ENCODE peak calls at places on chromosome 1, in four cellular contexts. K is Jurkat, Clone E6-1; H is IMR-90; Q is Peyer's patch. L is an unnamed sample.

GRCh38 chr1:55284856-55285255 is 69.7 kb upstream of the USP24 start:
- DNase-seq in Q (no peak), H (peak; percentile 60), K (peak; percentile 28), L (peak; percentile 26)

GRCh38 chr1:43048601-43049011 is 89.9 kb upstream of the SLC2A1 start:
- DNase-seq in Q (no peak), H (no peak), K (no peak), L (no peak)

GRCh38 chr1:186888367-186888766 is 59.6 kb downstream of the PLA2G4A start:
- DNase-seq in Q (no peak), H (no peak), K (no peak), L (no peak)

GRCh38 chr1:46183119-46183842 is 7.0 kb upstream of the P3R3URF start:
- DNase-seq in Q (no peak), K (no peak), H (peak; percentile 95), L (no peak)

GRCh38 chr1:67376381-67376780 is 53.8 kb downstream of the SERBP1 start:
- DNase-seq in Q (no peak), H (no peak), K (no peak), L (no peak)

GRCh38 chr1:43253173-43253572 is 16.6 kb upstream of the TMEM125 start:
- DNase-seq in K (no peak), H (no peak), Q (no peak), L (no peak)

GRCh38 chr1:17405898-17406759 is 33.3 kb downstream of the RCC2 start:
- DNase-seq in Q (peak; percentile 24), H (peak; percentile 44), K (peak; percentile 14), L (peak; percentile 53)

GRCh38 chr1:153533689-153534201 is 2.0 kb downstream of the S100A6 start:
- DNase-seq in K (no peak), H (peak; percentile 93), Q (no peak), L (no peak)

GRCh38 chr1:17502326-17502778 is 37.1 kb upstream of the ARHGEF10L start:
- DNase-seq in H (peak; percentile 85), Q (peak; percentile 65), K (peak; percentile 46), L (peak; percentile 75)

GRCh38 chr1:55155522-55155921 is 59.6 kb downstream of the USP24 start:
- DNase-seq in H (no peak), K (peak; percentile 23), Q (no peak), L (no peak)

GRCh38 chr1:243582321-243582720 is 267.7 kb downstream of the AKT3 start:
- DNase-seq in H (peak; percentile 76), K (no peak), Q (no peak), L (no peak)

GRCh38 chr1:155080250-155081228 is 1.9 kb downstream of the EFNA3 start:
- DNase-seq in K (peak; percentile 73), H (no peak), Q (peak; percentile 31), L (peak; percentile 53)

GRCh38 chr1:153536618-153537375 is 1.0 kb upstream of the S100A6 start:
- DNase-seq in Q (no peak), K (no peak), H (no peak), L (no peak)

GRCh38 chr1:165355977-165356811 is at the start of gene LMX1A:
- DNase-seq in H (no peak), Q (no peak), K (no peak), L (no peak)

GRCh38 chr1:247121382-247121781 is 17.2 kb upstream of the ZNF669 start:
- DNase-seq in H (no peak), K (no peak), Q (no peak), L (no peak)

GRCh38 chr1:54973205-54973921 is 7.1 kb upstream of the TMEM61 start:
- DNase-seq in K (no peak), H (peak; percentile 21), Q (no peak), L (no peak)

GRCh38 chr1:7257225-7257624 is 472.0 kb downstream of the CAMTA1 start:
- DNase-seq in Q (no peak), H (no peak), K (no peak), L (no peak)

GRCh38 chr1:32741417-32742131 is 39.0 kb upstream of the SYNC start:
- DNase-seq in K (no peak), Q (no peak), H (no peak), L (no peak)

GRCh38 chr1:172143384-172144025 is 277.0 kb upstream of the C1orf105 start:
- DNase-seq in H (peak; percentile 70), K (no peak), Q (no peak), L (no peak)

GRCh38 chr1:13548281-13548680 is 34.5 kb upstream of the LRRC38 start:
- DNase-seq in H (no peak), K (no peak), Q (no peak), L (no peak)

DNA sequence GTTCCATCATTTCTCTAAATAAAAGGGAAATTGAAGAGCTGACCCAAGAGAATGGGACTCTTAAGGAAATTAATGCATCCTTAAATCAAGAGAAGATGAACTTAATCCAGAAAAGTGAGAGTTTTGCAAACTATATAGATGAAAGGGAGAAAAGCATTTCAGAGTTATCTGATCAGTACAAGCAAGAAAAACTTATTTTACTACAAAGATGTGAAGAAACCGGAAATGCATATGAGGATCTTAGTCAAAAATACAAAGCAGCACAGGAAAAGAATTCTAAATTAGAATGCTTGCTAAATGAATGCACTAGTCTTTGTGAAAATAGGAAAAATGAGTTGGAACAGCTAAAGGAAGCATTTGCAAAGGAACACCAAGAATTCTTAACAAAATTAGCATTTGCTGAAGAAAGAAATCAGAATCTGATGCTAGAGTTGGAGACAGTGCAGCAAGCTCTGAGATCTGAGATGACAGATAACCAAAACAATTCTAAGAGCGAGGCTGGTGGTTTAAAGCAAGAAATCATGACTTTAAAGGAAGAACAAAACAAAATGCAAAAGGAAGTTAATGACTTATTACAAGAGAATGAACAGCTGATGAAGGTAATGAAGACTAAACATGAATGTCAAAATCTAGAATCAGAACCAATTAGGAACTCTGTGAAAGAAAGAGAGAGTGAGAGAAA is 38.4 kb downstream of the CENPF start:
- DNase-seq in Q (no peak), K (no peak), H (no peak), L (no peak)
- H3K4me3 ChIP-seq in Q (no peak overlapping the region), K (no peak overlapping the region), H (no peak overlapping the region), L (no peak overlapping the region)

GRCh38 chr1:2027961-2028583 is 8.9 kb downstream of the GABRD start:
- DNase-seq in Q (no peak), K (no peak), H (no peak), L (peak; percentile 47)
- H3K4me3 ChIP-seq in Q (no peak overlapping the region), K (no peak overlapping the region), H (no peak overlapping the region), L (no peak overlapping the region)

DNA sequence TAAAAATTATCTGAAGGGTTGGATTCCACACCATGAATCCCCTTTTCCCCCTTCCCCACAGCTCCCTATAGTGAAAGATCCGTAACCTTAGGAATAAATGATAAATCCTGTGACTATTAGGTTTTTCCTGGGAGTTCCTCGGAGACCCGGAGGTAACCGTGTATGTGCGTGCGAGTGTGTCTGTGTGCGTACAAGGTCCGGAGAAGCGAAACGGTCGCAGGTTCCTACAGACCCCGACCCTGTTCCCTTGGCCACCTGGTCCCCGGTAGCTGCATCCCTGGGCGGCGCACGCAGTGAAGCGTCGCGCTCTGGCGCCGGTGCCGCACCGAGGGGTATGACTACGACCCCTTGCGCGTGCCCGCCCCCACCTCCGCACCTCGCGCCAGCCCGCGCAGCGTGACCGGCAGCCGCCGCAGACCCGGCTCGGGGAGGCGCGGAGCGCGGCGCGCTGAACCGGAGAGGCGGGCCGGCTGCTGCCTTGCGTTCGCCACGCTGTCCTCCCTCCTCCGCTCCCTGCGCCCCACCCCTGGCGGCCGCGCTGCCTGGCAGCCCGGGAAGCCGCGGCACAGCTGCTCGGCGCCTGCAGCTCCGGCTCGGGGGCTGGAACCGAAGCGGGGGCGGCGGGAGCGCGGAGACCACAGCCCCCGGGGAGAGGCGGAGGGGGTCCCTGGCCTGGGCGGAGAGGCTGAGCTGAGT is at the start of gene AK5:
- DNase-seq in Q (no peak), H (peak; percentile 48), K (no peak), L (no peak)
- H3K4me3 ChIP-seq in Q (peak within 1 kb of the TSS; percentile 39), H (peak within 1 kb of the TSS; percentile 91), K (peak within 1 kb of the TSS; percentile 11), L (no peak within 1 kb of the TSS)

DNA sequence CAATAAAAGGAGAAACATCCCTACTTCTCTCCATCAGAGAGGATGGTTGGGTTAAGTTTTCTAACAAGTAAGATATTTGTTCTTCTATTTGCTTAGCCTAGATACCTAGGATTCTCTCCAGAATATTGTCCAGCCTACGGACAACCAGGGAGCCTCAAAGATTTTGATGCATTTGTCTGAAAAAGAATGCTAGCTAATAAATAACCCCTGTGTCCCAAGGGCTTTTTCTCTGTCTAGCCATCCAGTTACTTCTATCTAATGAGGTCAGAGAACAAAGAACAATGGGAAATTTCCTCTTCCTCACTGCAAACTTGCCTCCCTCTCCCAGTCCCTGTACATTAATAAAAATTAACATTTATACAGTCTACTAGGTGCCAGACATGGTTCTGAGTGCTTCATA is 810 bp downstream of the RGS5 start:
- DNase-seq in Q (no peak), K (no peak), H (no peak), L (no peak)
- H3K4me3 ChIP-seq in Q (no peak overlapping the region), K (no peak overlapping the region), H (no peak overlapping the region), L (no peak overlapping the region)

DNA sequence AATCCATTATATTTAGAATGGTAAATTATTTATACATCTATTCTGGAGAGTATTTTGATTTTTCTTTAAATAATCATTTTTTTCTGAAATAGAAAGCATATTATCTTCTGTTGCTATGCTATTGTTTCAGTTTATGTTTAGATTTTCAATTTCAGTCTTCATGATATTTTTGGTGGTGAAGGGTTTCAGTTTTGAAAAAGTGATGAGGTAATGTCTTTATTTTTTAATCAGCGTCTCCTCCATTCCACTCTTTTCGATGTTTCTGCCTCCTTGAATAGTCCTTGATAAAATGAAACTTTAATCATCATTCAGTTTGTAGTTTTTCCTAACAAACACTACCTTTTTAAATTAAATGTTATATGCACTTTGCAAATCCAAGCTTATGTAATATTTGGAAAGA is 428.6 kb downstream of the PTPRC start:
- DNase-seq in K (no peak), H (no peak), Q (no peak), L (no peak)
- H3K4me3 ChIP-seq in K (no peak overlapping the region), H (no peak overlapping the region), Q (no peak overlapping the region), L (no peak overlapping the region)

GRCh38 chr1:242398351-242398750 is 126.1 kb downstream of the PLD5 start:
- DNase-seq in Q (no peak), K (no peak), H (no peak), L (no peak)

GRCh38 chr1:242401937-242402336 is 122.6 kb downstream of the PLD5 start:
- DNase-seq in H (no peak), Q (no peak), K (no peak), L (no peak)

GRCh38 chr1:242405947-242406346 is 118.5 kb downstream of the PLD5 start:
- DNase-seq in K (no peak), Q (no peak), H (no peak), L (no peak)

GRCh38 chr1:242404296-242404695 is 120.2 kb downstream of the PLD5 start:
- DNase-seq in H (no peak), Q (no peak), K (no peak), L (no peak)

DNA sequence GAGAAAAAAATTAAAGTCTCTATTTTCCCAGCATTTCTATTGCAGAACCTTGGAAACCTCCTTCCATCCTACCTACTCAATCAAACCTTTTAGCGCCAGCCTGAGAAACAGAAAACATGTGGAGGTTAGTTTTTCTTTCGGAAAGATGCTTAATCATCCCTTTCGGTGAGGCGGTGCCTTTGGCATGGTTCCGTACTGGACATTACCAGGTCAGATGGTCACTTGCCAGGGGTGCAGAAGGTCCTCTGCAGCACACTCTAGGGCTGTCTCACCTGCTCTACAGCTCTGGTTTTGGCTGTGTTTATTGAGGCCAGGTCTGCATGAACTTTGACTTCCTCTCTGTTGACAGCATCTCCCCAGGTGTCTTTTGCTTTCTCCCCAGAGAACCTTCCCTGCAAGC is 121.5 kb downstream of the PLD5 start:
- DNase-seq in K (no peak), Q (no peak), H (no peak), L (no peak)
- H3K4me3 ChIP-seq in K (no peak overlapping the region), Q (no peak overlapping the region), H (no peak overlapping the region), L (no peak overlapping the region)

GRCh38 chr1:98700228-98700627 is 38.7 kb downstream of the SNX7 start:
- DNase-seq in Q (no peak), H (peak; percentile 78), K (no peak), L (no peak)
- H3K4me3 ChIP-seq in Q (no peak overlapping the region), H (no peak overlapping the region), K (no peak overlapping the region), L (no peak overlapping the region)